ENCODE peak calls at places on chromosomes 2 and 18, in six cellular contexts. Y is esophagus squamous epithelium, A is neuronal stem cell, Q is brain microvascular endothelial cell, V is lung, B is H7. X is an unnamed sample. For H3K36me3, the result is how much of the 10 kb centered on the place peaks cover.

GRCh38 chr2:54712516-54712915 is 10.9 kb upstream of the EML6 start:
- DNase-seq in Y (no peak), A (no peak), Q (no peak), V (no peak), B (no peak), X (no peak)

GRCh38 chr18:35778850-35779634 is 193.4 kb upstream of the RMP24 start:
- DNase-seq in Y (no peak), A (no peak), Q (no peak), V (no peak), B (no peak), X (no peak)

GRCh38 chr18:45255142-45255890 is 360.0 kb upstream of the SLC14A2 start:
- DNase-seq in Y (no peak), A (no peak), Q (peak), V (no peak), B (no peak), X (no peak)

GRCh38 chr2:172211507-172211906 is 108.8 kb upstream of the DLX2 start:
- DNase-seq in Y (no peak), A (no peak), Q (peak), V (no peak), B (no peak), X (no peak)

GRCh38 chr2:17422066-17422465 is 96.2 kb downstream of the RAD51AP2 start:
- DNase-seq in Y (no peak), A (no peak), Q (no peak), V (no peak), B (no peak), X (no peak)

GRCh38 chr18:58407649-58408407 is 221.1 kb downstream of the ALPK2 start:
- DNase-seq in Y (no peak), A (no peak), Q (no peak), V (no peak), B (peak), X (no peak)

GRCh38 chr2:219444566-219445091 is 10.0 kb downstream of the SPEG start:
- DNase-seq in Y (no peak), A (no peak), Q (no peak), V (no peak), B (no peak), X (no peak)

GRCh38 chr2:113762377-113763118 is 6.1 kb upstream of the SLC35F5 start:
- DNase-seq in Y (no peak), A (no peak), Q (peak), V (no peak), B (no peak), X (no peak)

GRCh38 chr2:17518212-17519154 is at the start of gene RAD51AP2:
- DNase-seq in Y (no peak), A (peak), Q (peak), V (peak), B (peak), X (peak)

GRCh38 chr2:56583796-56584313 is 400.1 kb downstream of the CCDC85A start:
- DNase-seq in Y (no peak), A (no peak), Q (no peak), V (no peak), B (peak), X (no peak)

GRCh38 chr2:162126145-162126926 is 25.7 kb downstream of the GCG start:
- DNase-seq in Y (no peak), A (no peak), Q (no peak), V (no peak), B (no peak), X (no peak)

GRCh38 chr2:24065341-24065740 is 10.8 kb downstream of the SF3B6 start:
- DNase-seq in Y (no peak), A (no peak), Q (no peak), V (no peak), B (no peak), X (no peak)

GRCh38 chr2:222733846-222734689 is 62.6 kb downstream of the MOGAT1 start:
- DNase-seq in Y (no peak), A (no peak), Q (no peak), V (no peak), B (no peak), X (no peak)

GRCh38 chr2:139122711-139123158 is 342.5 kb upstream of the NXPH2 start:
- DNase-seq in Y (no peak), A (no peak), Q (peak), V (no peak), B (no peak), X (no peak)

GRCh38 chr2:23487735-23488492 is 102.9 kb downstream of the KLHL29 start:
- DNase-seq in Y (no peak), A (no peak), Q (peak), V (no peak), B (no peak), X (no peak)

GRCh38 chr2:43184339-43184895 is 42.0 kb downstream of the ZFP36L2 start:
- DNase-seq in Y (no peak), A (no peak), Q (peak), V (no peak), B (no peak), X (no peak)

GRCh38 chr2:74051504-74051903 is 66.8 kb downstream of the TET3 start:
- DNase-seq in Y (no peak), A (no peak), Q (no peak), V (no peak), B (no peak), X (no peak)

GRCh38 chr18:59928201-59928600 is 28.4 kb downstream of the PMAIP1 start:
- DNase-seq in Y (no peak), A (no peak), Q (no peak), V (no peak), B (no peak), X (no peak)
- H3K4me3 ChIP-seq in Y (no peak), A (no peak), Q (no peak), V (no peak), B (no peak), X (no peak)

DNA sequence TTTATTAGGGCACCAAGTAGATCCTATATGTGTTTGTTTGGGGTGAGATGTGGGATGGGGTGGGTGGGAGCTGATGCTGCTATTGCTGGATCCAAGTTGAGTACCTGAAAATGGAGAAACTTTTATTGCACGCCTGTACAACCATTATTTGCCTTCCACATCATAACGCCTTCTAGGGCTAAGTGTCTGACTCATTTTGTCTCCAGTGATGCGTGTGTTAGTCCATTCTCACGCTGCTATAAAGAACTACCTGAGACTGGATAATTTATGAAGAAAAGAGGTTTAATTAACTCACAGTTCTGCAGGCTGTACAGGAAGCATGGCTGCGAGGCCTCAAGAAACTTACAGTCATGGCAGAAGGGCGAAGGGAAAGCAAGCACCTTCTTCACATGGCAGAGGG is 58.2 kb downstream of the KDM3A start:
- DNase-seq in Y (no peak), A (no peak), Q (no peak), V (no peak), B (no peak), X (no peak)
- H3K36me3 ChIP-seq in Y (under half), A (under half), Q (under half), V (under half), B (under half), X (under half)

GRCh38 chr2:157173740-157174184 is 83.7 kb upstream of the GALNT5 start:
- DNase-seq in Y (no peak), A (no peak), Q (peak), V (no peak), B (no peak), X (peak)
- H3K4me3 ChIP-seq in Y (no peak), A (no peak), Q (no peak), V (no peak), B (no peak), X (no peak)

GRCh38 chr2:191552036-191552435 is 125.9 kb upstream of the NABP1 start:
- DNase-seq in Y (no peak), A (no peak), Q (no peak), V (no peak), B (no peak), X (no peak)
- H3K36me3 ChIP-seq in Y (under half), A (under half), Q (under half), V (under half), B (under half), X (under half)

DNA sequence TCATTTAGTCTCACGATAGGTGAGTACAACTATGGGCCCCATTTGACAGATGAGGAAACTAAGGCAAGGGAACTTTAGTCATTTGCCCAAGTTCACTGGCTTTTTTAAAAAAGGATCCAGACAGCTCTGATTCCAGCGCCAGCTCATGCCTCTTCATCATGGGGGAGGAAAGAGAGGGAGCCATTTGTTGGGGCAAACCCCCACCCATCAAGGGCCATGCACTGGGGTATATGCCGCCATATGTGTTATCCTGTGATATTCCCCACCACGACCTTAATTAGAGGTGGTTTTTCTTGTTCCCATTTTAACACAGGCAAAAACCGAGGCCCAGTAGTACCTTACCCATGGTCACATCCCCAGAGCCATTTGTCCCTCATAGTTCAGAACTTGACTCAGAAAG is 649 bp upstream of the GPBAR1 start:
- DNase-seq in Y (no peak), A (no peak), Q (no peak), V (no peak), B (no peak), X (no peak)
- H3K4me3 ChIP-seq in Y (no peak), A (no peak), Q (no peak), V (no peak), B (no peak), X (no peak)

GRCh38 chr2:128166954-128167353 is 76.0 kb downstream of the UGGT1 start:
- DNase-seq in Y (no peak), A (no peak), Q (no peak), V (no peak), B (no peak), X (no peak)
- H3K36me3 ChIP-seq in Y (under half), A (under half), Q (under half), V (under half), B (under half), X (under half)

DNA sequence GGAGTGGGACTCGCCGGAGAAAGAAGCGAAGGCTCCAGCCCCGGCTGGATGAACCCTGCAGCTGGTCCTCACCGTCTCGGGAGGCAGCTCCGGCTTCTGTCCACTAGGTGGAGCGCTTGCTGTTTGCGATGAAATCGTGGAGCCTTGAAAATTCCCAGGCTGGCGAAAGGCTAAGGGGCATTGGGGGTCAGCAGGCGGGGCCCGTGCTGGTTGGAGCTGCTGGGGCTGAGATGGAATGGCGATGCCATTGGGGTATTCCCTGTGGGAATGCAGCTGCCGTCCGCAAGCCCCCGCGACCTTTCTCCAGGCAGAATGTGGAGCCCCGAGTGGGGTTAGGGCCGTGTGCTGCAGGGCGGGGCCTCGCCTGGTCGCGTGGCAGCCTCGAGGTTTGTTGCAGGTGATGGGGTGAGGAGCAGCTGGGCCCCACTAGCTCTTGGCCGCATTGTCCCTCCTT is 81.4 kb downstream of the RTP5 start:
- DNase-seq in Y (no peak), A (peak), Q (peak), V (peak), B (peak), X (peak)
- H3K4me3 ChIP-seq in Y (no peak), A (no peak), Q (no peak), V (no peak), B (no peak), X (no peak)